ENCODE peak calls at places on chromosomes 3 and 15, in five cellular contexts. S, Z, Y, G and W are unnamed samples.

GRCh38 chr3:134544306-134544705 is 58.4 kb downstream of the CEP63 start:
- DNase-seq in S (no peak), Z (no peak), Y (no peak), G (no peak), W (no peak)

GRCh38 chr3:189276481-189277190 is 104.9 kb downstream of the TPRG1 start:
- DNase-seq in S (peak; percentile 75), Z (no peak), Y (peak; percentile 88), G (peak; percentile 94), W (peak; percentile 87)

GRCh38 chr15:42727740-42728355 is 9.1 kb downstream of the CDAN1 start:
- DNase-seq in S (peak; percentile 37), Z (no peak), Y (no peak), G (no peak), W (no peak)

GRCh38 chr3:33075996-33076395 is 20.9 kb downstream of the GLB1 start:
- DNase-seq in S (no peak), Z (no peak), Y (no peak), G (peak; percentile 78), W (peak; percentile 39)

GRCh38 chr3:17631617-17632016 is 110.8 kb downstream of the TBC1D5 start:
- DNase-seq in S (no peak), Z (no peak), Y (no peak), G (no peak), W (no peak)

GRCh38 chr3:8278448-8278847 is 223.2 kb upstream of the LMCD1 start:
- DNase-seq in S (no peak), Z (no peak), Y (no peak), G (no peak), W (no peak)

GRCh38 chr3:180040966-180041365 is 4.2 kb upstream of the PEX5L start:
- DNase-seq in S (peak; percentile 56), Z (no peak), Y (no peak), G (no peak), W (no peak)

GRCh38 chr15:22963546-22964125 is 16.5 kb downstream of the CYFIP1 start:
- DNase-seq in S (peak; percentile 46), Z (no peak), Y (no peak), G (peak; percentile 53), W (no peak)

GRCh38 chr15:25022233-25022632 is 67.4 kb downstream of the SNRPN start:
- DNase-seq in S (peak; percentile 15), Z (no peak), Y (peak; percentile 49), G (peak; percentile 1), W (peak; percentile 21)

GRCh38 chr3:52146189-52146588 is 8.0 kb downstream of the POC1A start:
- DNase-seq in S (no peak), Z (no peak), Y (no peak), G (no peak), W (no peak)

GRCh38 chr3:114809668-114810413 is 337.2 kb downstream of the ZBTB20 start:
- DNase-seq in S (no peak), Z (no peak), Y (peak; percentile 65), G (no peak), W (peak; percentile 25)

GRCh38 chr3:133040696-133041523 is 2.7 kb downstream of the TMEM108 start:
- DNase-seq in S (peak; percentile 74), Z (peak; percentile 41), Y (peak; percentile 81), G (peak; percentile 67), W (peak; percentile 79)

GRCh38 chr3:192352142-192352541 is 375.2 kb downstream of the FGF12 start:
- DNase-seq in S (no peak), Z (no peak), Y (no peak), G (no peak), W (no peak)

GRCh38 chr3:143973352-143974021 is 1.9 kb downstream of the DIPK2A start:
- DNase-seq in S (peak; percentile 32), Z (no peak), Y (peak; percentile 48), G (peak; percentile 12), W (peak; percentile 52)

GRCh38 chr3:143977326-143978262 is 6.0 kb downstream of the DIPK2A start:
- DNase-seq in S (no peak), Z (no peak), Y (peak; percentile 55), G (peak; percentile 20), W (peak; percentile 63)

GRCh38 chr3:143974181-143974876 is 2.7 kb downstream of the DIPK2A start:
- DNase-seq in S (peak; percentile 7), Z (no peak), Y (peak; percentile 32), G (no peak), W (no peak)

GRCh38 chr3:143974877-143975238 is 3.2 kb downstream of the DIPK2A start:
- DNase-seq in S (peak; percentile 46), Z (no peak), Y (peak; percentile 33), G (no peak), W (no peak)

DNA sequence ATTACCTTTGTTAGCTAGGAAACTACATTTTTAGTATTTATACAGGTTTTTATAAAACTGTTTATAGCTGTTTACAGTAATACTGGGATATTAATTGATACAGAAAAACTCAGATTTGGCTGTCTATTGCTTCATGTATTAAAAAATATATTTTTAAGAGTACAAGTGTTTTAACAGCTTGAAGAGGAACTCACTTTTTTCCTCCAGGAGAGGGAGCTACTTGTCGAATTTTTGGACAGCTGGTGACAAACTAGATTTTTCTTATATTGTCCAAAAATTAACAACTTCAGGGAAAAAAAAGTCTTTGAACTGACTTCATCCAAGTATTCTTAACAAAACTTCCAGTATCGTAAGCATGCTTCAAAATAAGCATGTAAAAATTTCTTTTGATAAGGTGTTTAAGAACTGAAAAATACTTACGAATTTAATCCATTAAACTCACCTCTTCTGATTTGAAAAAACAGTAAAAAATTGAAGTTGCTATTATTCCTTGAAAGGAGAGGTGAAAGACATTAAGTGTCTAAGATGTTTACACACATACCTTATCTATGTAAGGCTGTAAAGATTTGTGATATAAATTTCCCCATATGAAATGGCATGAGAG is 4.0 kb downstream of the DIPK2A start:
- DNase-seq in S (peak; percentile 63), Z (no peak), Y (peak; percentile 81), G (peak; percentile 65), W (peak; percentile 84)
- H3K4me3 ChIP-seq in S (peak overlapping the region; percentile 74), Z (peak overlapping the region; percentile 95), Y (no peak overlapping the region), G (no peak overlapping the region), W (peak overlapping the region; percentile 76)

GRCh38 chr3:169573129-169573528 is 90.4 kb downstream of the MECOM start:
- DNase-seq in S (no peak), Z (no peak), Y (no peak), G (no peak), W (peak; percentile 38)
- TF ChIP-seq CTCF in S (no peak), Z (no peak), Y (peak; percentile 11), G (peak; percentile 23), W (peak; percentile 23)

DNA sequence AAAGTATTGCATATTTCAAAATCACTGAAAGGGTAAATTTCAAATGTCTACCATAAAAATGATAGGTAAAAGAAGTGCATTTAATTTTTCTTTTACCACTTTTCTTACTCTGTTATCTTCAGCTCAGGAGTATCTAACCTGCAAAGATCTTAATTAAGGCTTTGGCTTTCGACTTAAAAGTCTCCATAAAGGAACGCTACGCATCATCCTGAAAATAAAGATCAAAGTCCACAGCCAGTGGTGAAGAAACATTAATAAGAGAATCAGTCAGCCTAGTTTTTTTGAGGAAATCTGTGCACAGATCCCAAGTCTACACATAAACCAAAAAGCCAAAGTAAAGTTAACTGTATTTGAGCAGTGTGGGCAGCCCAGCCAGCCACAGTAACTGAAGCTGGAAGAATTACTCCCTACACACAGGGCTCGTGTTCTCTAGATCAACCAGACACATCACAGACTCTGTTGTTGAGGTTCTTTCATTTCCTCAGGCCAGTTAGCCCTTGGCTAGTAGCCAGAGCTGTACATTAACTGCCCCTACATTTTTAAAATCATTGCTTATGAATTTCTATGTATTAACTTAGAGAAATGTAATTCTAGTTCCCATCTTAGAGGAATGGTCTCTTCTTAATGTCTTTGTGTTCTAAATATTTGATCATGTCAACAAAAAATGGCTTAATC is 6.9 kb downstream of the LRRC2 start:
- DNase-seq in S (no peak), Z (no peak), Y (no peak), G (no peak), W (no peak)
- H3K4me3 ChIP-seq in S (no peak overlapping the region), Z (no peak overlapping the region), Y (no peak overlapping the region), G (no peak overlapping the region), W (no peak overlapping the region)

GRCh38 chr3:55897573-55898224 is 410.6 kb upstream of the WNT5A start:
- DNase-seq in S (peak; percentile 37), Z (no peak), Y (peak; percentile 27), G (no peak), W (no peak)
- TF ChIP-seq CTCF in S (peak; percentile 73), Z (peak; percentile 59), Y (peak; percentile 43), G (peak; percentile 50), W (no peak)